ENCODE peak calls at places on chromosomes 6 and 20, in six cellular contexts. P is Peyer's patch; E is lower lobe of right lung; B is left ventricle myocardium inferior; D is tibial nerve; U is CD8-positive, alpha-beta memory T cell. S is an unnamed sample.
A peak's percentile ranks its signal among the peaks of the same experiment; 100 is the strongest.

GRCh38 chr6:81562169-81562568 is 190.3 kb downstream of the TENT5A start:
- DNase-seq in D (no peak), E (no peak), P (no peak), B (no peak), U (no peak), S (no peak)

GRCh38 chr6:147201885-147202515 is 2.2 kb upstream of the STXBP5 start:
- DNase-seq in B (no peak), D (peak; percentile 14), U (no peak), P (peak; percentile 31), E (no peak), S (no peak)

GRCh38 chr6:158232445-158233213 is 64.5 kb downstream of the GTF2H5 start:
- DNase-seq in D (peak; percentile 46), B (peak; percentile 60), P (peak; percentile 54), U (peak; percentile 43), E (peak; percentile 71), S (peak; percentile 49)

GRCh38 chr6:82068721-82069120 is 178.8 kb downstream of the IBTK start:
- DNase-seq in D (no peak), P (no peak), B (no peak), U (no peak), E (no peak), S (no peak)

GRCh38 chr20:44159711-44160110 is 27.3 kb downstream of the JPH2 start:
- DNase-seq in U (no peak), B (no peak), E (no peak), D (no peak), P (no peak), S (no peak)

GRCh38 chr6:135540207-135540877 is 42.8 kb upstream of the AHI1 start:
- DNase-seq in U (no peak), B (no peak), D (no peak), E (no peak), P (no peak), S (no peak)

GRCh38 chr20:33482581-33482980 is 7.3 kb upstream of the CBFA2T2 start:
- DNase-seq in E (no peak), B (no peak), D (no peak), P (no peak), U (no peak), S (no peak)

GRCh38 chr6:92767101-92767500 is 652.3 kb downstream of the EPHA7 start:
- DNase-seq in E (no peak), D (no peak), P (no peak), B (no peak), U (no peak), S (no peak)

GRCh38 chr6:163754866-163755265 is 340.3 kb downstream of the QKI start:
- DNase-seq in E (peak; percentile 55), P (no peak), B (no peak), D (peak; percentile 22), U (no peak), S (no peak)

GRCh38 chr6:135853986-135854385 is 2.5 kb downstream of the PDE7B start:
- DNase-seq in E (no peak), D (no peak), P (no peak), B (no peak), U (no peak), S (no peak)

GRCh38 chr20:43667341-43668132 is 623 bp downstream of the MYBL2 start:
- DNase-seq in E (no peak), P (peak; percentile 49), B (no peak), D (no peak), U (no peak), S (no peak)

GRCh38 chr6:139230421-139230840 is 61.4 kb downstream of the TXLNB start:
- DNase-seq in U (no peak), P (no peak), D (peak; percentile 9), E (no peak), B (no peak), S (peak; percentile 19)

GRCh38 chr20:44207066-44207723 is 3.4 kb downstream of the OSER1 start:
- DNase-seq in P (no peak), E (no peak), B (no peak), U (no peak), D (no peak), S (no peak)

GRCh38 chr6:89079611-89080213 is 839 bp upstream of the PNRC1 start:
- DNase-seq in U (peak; percentile 35), E (peak; percentile 65), B (peak; percentile 46), P (peak; percentile 68), D (peak; percentile 52), S (peak; percentile 75)

GRCh38 chr6:10613693-10614092 is 80.7 kb downstream of the C6orf52 start:
- DNase-seq in U (no peak), E (no peak), D (no peak), P (no peak), B (no peak), S (no peak)

GRCh38 chr6:7047966-7048365 is 59.8 kb upstream of the RREB1 start:
- DNase-seq in E (no peak), P (no peak), U (no peak), D (no peak), B (no peak), S (no peak)

GRCh38 chr6:11605507-11605905 is 68.0 kb downstream of the TMEM170B start:
- DNase-seq in B (no peak), U (no peak), D (no peak), P (no peak), E (no peak), S (no peak)

GRCh38 chr20:37383229-37383989 is 37.5 kb downstream of the SRC start:
- DNase-seq in B (no peak), U (no peak), P (no peak), E (no peak), D (no peak), S (no peak)

GRCh38 chr6:41278699-41279405 is 7.6 kb downstream of the TREM1 start:
- DNase-seq in P (peak; percentile 53), E (peak; percentile 68), U (peak; percentile 16), D (peak; percentile 54), B (peak; percentile 48), S (peak; percentile 68)

GRCh38 chr20:56570832-56571231 is 37.8 kb downstream of the FAM209B start:
- DNase-seq in P (no peak), U (no peak), D (no peak), B (no peak), E (no peak), S (no peak)

GRCh38 chr6:11780097-11780428 is 1.5 kb upstream of the ADTRP start:
- DNase-seq in U (no peak), D (no peak), B (no peak), E (no peak), P (no peak), S (no peak)

GRCh38 chr20:21323640-21324039 is 20.5 kb downstream of the XRN2 start:
- DNase-seq in P (no peak), E (no peak), D (no peak), B (no peak), U (no peak), S (no peak)

DNA sequence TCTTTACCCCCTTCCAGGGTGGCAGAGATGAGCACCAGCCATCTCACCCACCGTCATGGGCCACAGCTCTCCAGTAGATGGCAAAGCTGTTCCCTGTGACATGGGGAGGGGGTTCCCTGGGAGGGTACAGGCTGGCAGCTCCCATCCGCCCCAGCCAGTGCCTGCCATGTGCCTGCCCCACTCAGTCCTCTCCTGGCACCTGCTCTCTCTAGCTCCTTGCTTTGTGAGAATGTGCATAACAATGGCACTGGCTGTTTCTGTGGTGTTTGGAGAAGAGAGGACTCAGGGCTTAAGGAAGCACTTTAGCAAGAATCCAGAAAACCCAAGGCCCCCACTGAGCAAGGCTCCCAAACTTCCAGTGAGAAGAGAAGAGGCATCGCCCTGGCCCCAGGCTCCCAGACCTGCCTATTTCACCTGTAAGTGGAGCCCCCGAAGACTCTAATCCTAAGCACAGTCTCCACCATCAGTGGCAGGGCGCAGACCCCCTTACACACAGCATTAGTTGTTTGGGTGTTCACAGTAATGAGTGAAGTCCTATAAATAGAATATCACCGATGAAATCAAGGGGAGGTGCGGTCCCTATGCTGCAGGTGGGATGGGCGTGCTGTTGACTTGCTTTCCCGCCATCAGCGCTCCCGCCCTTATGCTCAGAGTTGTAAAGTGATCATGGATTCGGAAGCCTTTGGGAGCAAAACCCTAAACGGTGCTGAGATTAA is 110.2 kb downstream of the AGPAT4 start:
- DNase-seq in P (no peak), B (no peak), U (no peak), D (no peak), E (no peak), S (no peak)
- H3K27ac ChIP-seq in P (no peak overlapping the region), B (no peak overlapping the region), U (no peak overlapping the region), D (no peak overlapping the region), E (no peak overlapping the region), S (no peak overlapping the region)

GRCh38 chr6:26268659-26269402 is 96.2 kb upstream of the BTN3A2 start:
- DNase-seq in P (no peak), U (no peak), E (no peak), B (no peak), D (no peak), S (no peak)
- H3K27ac ChIP-seq in P (no peak overlapping the region), U (no peak overlapping the region), E (no peak overlapping the region), B (no peak overlapping the region), D (no peak overlapping the region), S (no peak overlapping the region)

GRCh38 chr20:47492284-47492683 is 9.4 kb upstream of the NCOA3 start:
- DNase-seq in B (no peak), E (no peak), U (no peak), P (no peak), D (no peak), S (no peak)
- H3K27ac ChIP-seq in B (peak overlapping the region; percentile 92), E (peak overlapping the region; percentile 73), U (no peak overlapping the region), P (no peak overlapping the region), D (no peak overlapping the region), S (no peak overlapping the region)

DNA sequence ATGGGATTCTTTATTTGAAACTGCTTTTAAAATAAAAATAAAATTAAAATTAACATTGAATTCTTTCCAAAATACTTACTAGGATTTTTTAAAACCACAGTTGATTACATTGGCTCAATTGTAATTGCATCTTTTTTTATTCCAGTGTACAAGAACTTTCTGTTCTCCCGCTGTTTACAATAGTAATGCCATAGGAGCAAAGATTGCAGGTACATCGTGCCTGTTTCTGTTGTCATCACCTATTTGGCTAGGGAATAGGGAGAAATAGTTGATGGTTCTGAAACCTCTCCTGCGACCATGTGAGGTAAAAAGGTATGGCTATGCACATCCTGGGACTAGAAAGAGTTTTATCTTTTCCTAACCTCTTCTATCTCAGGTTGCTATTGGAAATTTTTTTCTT is 28.2 kb upstream of the RHAG start:
- DNase-seq in B (no peak), P (no peak), D (no peak), U (no peak), E (no peak), S (no peak)
- H3K27ac ChIP-seq in B (no peak overlapping the region), P (no peak overlapping the region), D (no peak overlapping the region), U (no peak overlapping the region), E (no peak overlapping the region), S (no peak overlapping the region)

GRCh38 chr6:32950449-32950848 is 2.4 kb downstream of the HLA-DMA start:
- DNase-seq in P (no peak), B (no peak), E (no peak), U (no peak), D (no peak), S (no peak)
- H3K27ac ChIP-seq in P (no peak overlapping the region), B (no peak overlapping the region), E (no peak overlapping the region), U (no peak overlapping the region), D (no peak overlapping the region), S (no peak overlapping the region)

GRCh38 chr20:53831812-53832211 is 238.2 kb upstream of the ZNF217 start:
- DNase-seq in B (no peak), E (no peak), D (no peak), U (no peak), P (no peak), S (no peak)

GRCh38 chr20:53834749-53835148 is 235.6 kb downstream of the BCAS1 start:
- DNase-seq in U (no peak), E (no peak), P (no peak), D (no peak), B (no peak), S (no peak)

GRCh38 chr20:53832499-53832898 is 237.9 kb downstream of the BCAS1 start:
- DNase-seq in U (no peak), D (no peak), B (no peak), P (no peak), E (no peak), S (no peak)

GRCh38 chr20:53833333-53834043 is 236.9 kb downstream of the BCAS1 start:
- DNase-seq in E (no peak), U (no peak), P (no peak), B (no peak), D (no peak), S (no peak)

GRCh38 chr20:53834044-53834442 is 236.4 kb downstream of the BCAS1 start:
- DNase-seq in U (no peak), B (no peak), D (no peak), P (peak; percentile 77), E (no peak), S (no peak)
- H3K27ac ChIP-seq in U (no peak overlapping the region), B (no peak overlapping the region), D (peak overlapping the region; percentile 4), P (no peak overlapping the region), E (no peak overlapping the region), S (no peak overlapping the region)